ENCODE peak calls at places on chromosome 12, in four cellular contexts. L, S, U and V are unnamed samples.

GRCh38 chr12:11717533-11717961 is 68.1 kb downstream of the ETV6 start:
- DNase-seq in L (no peak), S (peak), U (peak), V (peak)

GRCh38 chr12:88266851-88267360 is 124.8 kb downstream of the TMTC3 start:
- DNase-seq in L (no peak), S (no peak), U (peak), V (no peak)

GRCh38 chr12:22333751-22334695 is 484 bp downstream of the ST8SIA1 start:
- DNase-seq in L (no peak), S (no peak), U (no peak), V (no peak)

GRCh38 chr12:131844656-131845055 is 16.5 kb downstream of the MMP17 start:
- DNase-seq in L (no peak), S (no peak), U (no peak), V (no peak)

GRCh38 chr12:113154351-113154973 is 4.9 kb downstream of the CFAP73 start:
- DNase-seq in L (peak), S (peak), U (peak), V (no peak)

GRCh38 chr12:64666054-64666914 is 56.0 kb downstream of the RASSF3 start:
- DNase-seq in L (peak), S (peak), U (peak), V (no peak)

GRCh38 chr12:52236386-52237050 is 3.5 kb downstream of the KRT7 start:
- DNase-seq in L (no peak), S (no peak), U (no peak), V (no peak)

GRCh38 chr12:51687142-51687935 is 96.3 kb downstream of the SCN8A start:
- DNase-seq in L (no peak), S (peak), U (peak), V (no peak)

GRCh38 chr12:61781021-61781581 is 479.1 kb upstream of the USP15 start:
- DNase-seq in L (no peak), S (no peak), U (peak), V (no peak)

GRCh38 chr12:125079943-125080645 is 14.9 kb downstream of the AACS start:
- DNase-seq in L (no peak), S (no peak), U (peak), V (no peak)

GRCh38 chr12:123033392-123034021 is 53.0 kb downstream of the ARL6IP4 start:
- DNase-seq in L (no peak), S (no peak), U (no peak), V (no peak)

GRCh38 chr12:82121545-82121944 is 236.6 kb downstream of the CCDC59 start:
- DNase-seq in L (no peak), S (no peak), U (no peak), V (no peak)

GRCh38 chr12:70178038-70178437 is 65.2 kb upstream of the CNOT2 start:
- DNase-seq in L (no peak), S (no peak), U (peak), V (no peak)

GRCh38 chr12:120249875-120250795 is 15.4 kb downstream of the PXN start:
- DNase-seq in L (no peak), S (no peak), U (no peak), V (no peak)

GRCh38 chr12:5503774-5504173 is 71.9 kb downstream of the NTF3 start:
- DNase-seq in L (no peak), S (no peak), U (no peak), V (no peak)

GRCh38 chr12:105060715-105061378 is 23.4 kb downstream of the ALDH1L2 start:
- DNase-seq in L (no peak), S (no peak), U (no peak), V (no peak)

GRCh38 chr12:91617830-91618229 is 435.2 kb upstream of the DCN start:
- DNase-seq in L (no peak), S (no peak), U (no peak), V (no peak)

GRCh38 chr12:88310069-88310468 is 168.0 kb downstream of the TMTC3 start:
- DNase-seq in L (no peak), S (peak), U (peak), V (no peak)

GRCh38 chr12:5073838-5074237 is 30.2 kb downstream of the KCNA5 start:
- DNase-seq in L (no peak), S (peak), U (peak), V (no peak)

GRCh38 chr12:109723311-109723791 is 9.7 kb downstream of the FAM222A start:
- DNase-seq in L (no peak), S (no peak), U (no peak), V (no peak)

GRCh38 chr12:132851465-132851864 is 22.8 kb upstream of the GOLGA3 start:
- DNase-seq in L (no peak), S (no peak), U (no peak), V (no peak)

GRCh38 chr12:612886-613285 is 50.4 kb downstream of the NINJ2 start:
- DNase-seq in L (no peak), S (no peak), U (no peak), V (no peak)

GRCh38 chr12:95820096-95820703 is 29.6 kb upstream of the NTN4 start:
- DNase-seq in L (no peak), S (peak), U (peak), V (no peak)

GRCh38 chr12:31722580-31722979 is 6.2 kb downstream of the AMN1 start:
- DNase-seq in L (no peak), S (no peak), U (no peak), V (no peak)

GRCh38 chr12:59164991-59165718 is 244.9 kb upstream of the LRIG3 start:
- DNase-seq in L (peak), S (peak), U (peak), V (no peak)

GRCh38 chr12:100127766-100128508 is 14.7 kb downstream of the BLTP3B start:
- DNase-seq in L (no peak), S (peak), U (peak), V (no peak)

GRCh38 chr12:72025524-72025923 is 86.9 kb downstream of the TPH2 start:
- DNase-seq in L (no peak), S (no peak), U (no peak), V (no peak)

GRCh38 chr12:105980048-105980447 is 158.7 kb downstream of the NUAK1 start:
- DNase-seq in L (no peak), S (no peak), U (no peak), V (no peak)

GRCh38 chr12:65634626-65635331 is 189.5 kb upstream of the HMGA2 start:
- DNase-seq in L (no peak), S (peak), U (peak), V (no peak)

GRCh38 chr12:132174703-132175490 is 30.6 kb downstream of the NOC4L start:
- DNase-seq in L (no peak), S (no peak), U (no peak), V (no peak)